ENCODE peak calls at places on chromosomes 3 and 15, in five cellular contexts. F, U, E, H and M are unnamed samples.

GRCh38 chr3:152656207-152657001 is 178.5 kb upstream of the P2RY1 start:
- DNase-seq in F (no peak), U (no peak), E (no peak), H (no peak), M (no peak)

GRCh38 chr3:107884719-107885460 is 205.9 kb downstream of the CD47 start:
- DNase-seq in F (no peak), U (peak), E (no peak), H (peak), M (peak)

GRCh38 chr3:71601811-71602210 is 18.3 kb upstream of the FOXP1 start:
- DNase-seq in F (no peak), U (no peak), E (no peak), H (peak), M (no peak)

GRCh38 chr3:83453010-83453409 is 1505.8 kb upstream of the CADM2 start:
- DNase-seq in F (no peak), U (no peak), E (no peak), H (no peak), M (no peak)

GRCh38 chr3:127670761-127671522 is 1.8 kb upstream of the ABTB1 start:
- DNase-seq in F (no peak), U (no peak), E (peak), H (no peak), M (no peak)

GRCh38 chr3:51734572-51734907 is 27.7 kb downstream of the GRM2 start:
- DNase-seq in F (no peak), U (no peak), E (no peak), H (no peak), M (no peak)

GRCh38 chr3:136818191-136818850 is 605 bp upstream of the SLC35G2 start:
- DNase-seq in F (peak), U (peak), E (peak), H (peak), M (no peak)

GRCh38 chr15:64152507-64153387 is 1.2 kb downstream of the SNX22 start:
- DNase-seq in F (peak), U (no peak), E (no peak), H (no peak), M (no peak)

GRCh38 chr15:65133550-65134200 is at the start of gene PDCD7:
- DNase-seq in F (peak), U (peak), E (peak), H (peak), M (peak)

GRCh38 chr3:34001990-34002389 is 203.6 kb downstream of the PDCD6IP start:
- DNase-seq in F (no peak), U (no peak), E (no peak), H (no peak), M (no peak)

GRCh38 chr3:79467721-79468120 is 300.1 kb downstream of the ROBO1 start:
- DNase-seq in F (no peak), U (no peak), E (no peak), H (peak), M (no peak)

GRCh38 chr3:11185564-11186317 is 31.4 kb downstream of the HRH1 start:
- DNase-seq in F (no peak), U (peak), E (peak), H (peak), M (peak)

GRCh38 chr3:11668243-11669232 is 24.8 kb upstream of the VGLL4 start:
- DNase-seq in F (no peak), U (no peak), E (no peak), H (no peak), M (no peak)

GRCh38 chr3:115072265-115073008 is 74.7 kb downstream of the ZBTB20 start:
- DNase-seq in F (no peak), U (no peak), E (no peak), H (peak), M (no peak)

GRCh38 chr15:77832874-77833273 is 200.2 kb upstream of the LINGO1 start:
- DNase-seq in F (no peak), U (no peak), E (no peak), H (no peak), M (no peak)

GRCh38 chr3:175338775-175339535 is 479.8 kb downstream of the NAALADL2 start:
- DNase-seq in F (no peak), U (peak), E (no peak), H (peak), M (peak)

GRCh38 chr15:60469893-60470641 is 8.9 kb downstream of the ICE2 start:
- DNase-seq in F (no peak), U (no peak), E (no peak), H (peak), M (no peak)

GRCh38 chr15:51310064-51310463 is 28.3 kb downstream of the CYP19A1 start:
- DNase-seq in F (no peak), U (no peak), E (no peak), H (peak), M (no peak)

GRCh38 chr3:51593697-51594096 is 55.2 kb downstream of the RAD54L2 start:
- DNase-seq in F (no peak), U (no peak), E (no peak), H (no peak), M (no peak)

GRCh38 chr3:184685646-184686045 is 26.2 kb downstream of the MAGEF1 start:
- DNase-seq in F (no peak), U (no peak), E (no peak), H (peak), M (no peak)

GRCh38 chr15:63198315-63198714 is 8.9 kb downstream of the RAB8B start:
- DNase-seq in F (no peak), U (no peak), E (no peak), H (peak), M (no peak)

GRCh38 chr3:146180376-146180775 is 19.4 kb upstream of the PLOD2 start:
- DNase-seq in F (no peak), U (no peak), E (no peak), H (no peak), M (no peak)

GRCh38 chr3:33218072-33218445 is 551 bp downstream of the SUSD5 start:
- DNase-seq in F (no peak), U (no peak), E (no peak), H (no peak), M (no peak)

GRCh38 chr3:179071161-179071568 is 444 bp downstream of the ZMAT3 start:
- DNase-seq in F (peak), U (no peak), E (no peak), H (peak), M (no peak)

GRCh38 chr15:57667171-57667924 is 39.2 kb upstream of the POLR2M start:
- DNase-seq in F (no peak), U (peak), E (no peak), H (peak), M (peak)

GRCh38 chr3:43995929-43996378 is 245.7 kb upstream of the TOPAZ1 start:
- DNase-seq in F (no peak), U (no peak), E (no peak), H (no peak), M (no peak)

GRCh38 chr3:39521456-39521855 is 54.0 kb downstream of the MOBP start:
- DNase-seq in F (no peak), U (no peak), E (no peak), H (no peak), M (no peak)

GRCh38 chr3:43296565-43296964 is 10.2 kb downstream of the SNRK start:
- DNase-seq in F (peak), U (no peak), E (no peak), H (peak), M (no peak)

GRCh38 chr3:47342156-47342555 is 38.7 kb upstream of the PTPN23 start:
- DNase-seq in F (no peak), U (no peak), E (no peak), H (peak), M (no peak)

GRCh38 chr3:174440741-174441587 is 418.2 kb upstream of the NAALADL2 start:
- DNase-seq in F (peak), U (peak), E (peak), H (peak), M (peak)

GRCh38 chr15:77546050-77546501 is 86.6 kb downstream of the LINGO1 start:
- DNase-seq in F (no peak), U (peak), E (no peak), H (peak), M (peak)

GRCh38 chr3:50167069-50167781 is 12.1 kb downstream of the SEMA3F start:
- DNase-seq in F (no peak), U (no peak), E (no peak), H (no peak), M (no peak)
- H3K4me3 ChIP-seq in F (no peak), U (no peak), E (no peak), H (no peak), M (no peak)

GRCh38 chr3:171644681-171645080 is 165.6 kb downstream of the PLD1 start:
- DNase-seq in F (no peak), U (no peak), E (no peak), H (no peak), M (no peak)

GRCh38 chr3:171649282-171649681 is 161.0 kb downstream of the PLD1 start:
- DNase-seq in F (no peak), U (no peak), E (no peak), H (no peak), M (no peak)

GRCh38 chr3:171648079-171648478 is 162.2 kb downstream of the PLD1 start:
- DNase-seq in F (no peak), U (no peak), E (no peak), H (no peak), M (no peak)

GRCh38 chr3:171643033-171643432 is 167.2 kb downstream of the PLD1 start:
- DNase-seq in F (no peak), U (no peak), E (no peak), H (no peak), M (no peak)

GRCh38 chr3:171646357-171647133 is 163.7 kb downstream of the PLD1 start:
- DNase-seq in F (no peak), U (peak), E (no peak), H (peak), M (peak)
- TF ChIP-seq CTCF in F (peak), U (peak), E (peak), H (peak), M (peak)

GRCh38 chr3:140733623-140734022 is 55.8 kb downstream of the TRIM42 start:
- DNase-seq in F (no peak), U (no peak), E (no peak), H (no peak), M (no peak)
- H3K4me3 ChIP-seq in F (no peak), U (no peak), E (no peak), H (no peak), M (no peak)

GRCh38 chr15:85897207-85897817 is 102.6 kb upstream of the KLHL25 start:
- DNase-seq in F (no peak), U (no peak), E (no peak), H (peak), M (no peak)

GRCh38 chr15:85905626-85906025 is 110.9 kb upstream of the KLHL25 start:
- DNase-seq in F (no peak), U (no peak), E (no peak), H (no peak), M (no peak)

GRCh38 chr15:85897818-85898717 is 103.3 kb upstream of the KLHL25 start:
- DNase-seq in F (no peak), U (no peak), E (no peak), H (no peak), M (no peak)

DNA sequence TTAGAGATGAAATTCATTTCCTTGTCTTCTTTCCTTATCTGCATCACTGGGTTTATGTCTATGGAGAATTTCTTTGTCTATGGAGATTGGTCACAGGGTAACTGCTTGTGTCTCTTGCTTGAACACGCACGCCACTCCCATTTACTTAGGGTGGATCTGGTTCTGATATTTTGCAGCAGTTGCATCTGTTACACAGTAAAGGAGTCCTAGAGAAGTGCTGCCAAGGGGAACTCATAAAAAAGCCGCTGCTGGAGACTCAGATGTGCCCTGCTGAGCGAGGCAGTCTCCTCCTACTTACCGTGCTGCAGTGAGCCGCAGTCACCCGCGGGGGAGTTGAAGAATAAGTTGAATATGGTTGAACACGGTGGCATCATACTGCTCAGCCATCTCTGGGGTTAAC is 105.2 kb upstream of the KLHL25 start:
- DNase-seq in F (no peak), U (no peak), E (no peak), H (no peak), M (no peak)
- TF ChIP-seq CTCF in F (no peak), U (no peak), E (no peak), H (no peak), M (no peak)

GRCh38 chr3:154085799-154086198 is 35.4 kb upstream of the ARHGEF26 start:
- DNase-seq in F (no peak), U (no peak), E (no peak), H (no peak), M (no peak)
- H3K4me3 ChIP-seq in F (no peak), U (no peak), E (no peak), H (no peak), M (no peak)

DNA sequence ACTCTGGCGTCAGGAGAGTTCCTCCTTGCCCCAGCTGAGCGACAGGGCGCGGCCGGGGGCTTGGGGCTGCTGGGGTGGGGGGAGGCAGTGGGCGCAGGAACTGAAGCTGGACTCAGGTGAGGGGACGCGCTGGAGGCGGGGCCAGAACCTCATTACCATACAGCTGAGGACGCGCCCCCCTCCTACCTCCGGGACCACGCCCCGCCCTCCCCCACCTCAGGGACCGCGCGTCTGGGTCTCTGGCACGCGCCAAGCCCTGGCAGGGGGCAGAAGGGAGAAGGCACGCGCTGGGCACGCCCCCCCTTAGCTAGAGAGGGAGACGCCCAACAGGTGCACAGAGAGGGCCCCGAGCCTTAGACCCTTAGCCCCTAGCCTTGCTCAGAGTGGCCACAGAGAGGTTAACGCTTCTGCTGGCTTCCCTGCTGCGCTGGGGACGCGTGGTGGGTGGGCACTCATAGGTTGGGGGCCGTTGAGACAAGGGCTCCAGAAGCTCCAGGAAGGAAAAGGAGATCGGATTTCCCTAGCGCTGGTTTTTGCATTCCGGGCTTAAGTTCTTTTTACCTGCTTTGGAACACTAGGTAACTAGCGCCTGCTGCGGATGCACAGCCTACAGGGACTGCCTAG is 677 bp upstream of the DLL4 start:
- DNase-seq in F (peak), U (no peak), E (no peak), H (no peak), M (no peak)
- TF ChIP-seq CTCF in F (no peak), U (no peak), E (no peak), H (no peak), M (no peak)

DNA sequence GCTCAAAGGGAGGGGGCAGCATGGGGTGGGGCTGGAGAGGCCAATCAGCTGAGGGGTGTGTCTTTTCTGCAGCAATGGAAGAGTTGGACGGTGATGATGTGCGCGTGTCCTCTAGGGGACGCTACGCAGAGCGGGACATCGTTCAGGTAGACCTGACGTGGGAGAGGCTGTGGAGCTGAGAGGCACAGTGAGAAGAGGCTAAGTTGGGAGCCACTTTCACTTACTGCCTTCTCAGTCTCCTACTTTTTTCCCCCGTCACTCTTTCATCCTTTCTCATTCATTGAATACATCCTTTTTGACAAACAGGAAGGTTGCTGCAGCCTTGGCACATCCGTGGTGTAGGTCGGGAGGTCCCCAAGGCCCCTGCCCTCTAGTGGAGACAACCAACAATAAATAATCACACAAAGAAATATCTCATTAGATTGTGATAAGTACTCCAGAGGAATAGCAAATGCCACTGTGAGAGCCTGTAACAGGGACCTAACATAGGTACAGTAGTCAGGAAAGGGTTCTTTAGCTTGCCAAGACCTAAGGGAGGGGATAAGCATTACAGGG is 4.4 kb upstream of the BRPF1 start:
- DNase-seq in F (peak), U (no peak), E (no peak), H (no peak), M (no peak)
- H3K4me3 ChIP-seq in F (no peak), U (no peak), E (no peak), H (no peak), M (no peak)